ENCODE peak calls at places on chromosomes 1 and 21, in four cellular contexts. P, K, S and H are unnamed samples.

GRCh38 chr1:25754421-25755195 is 45.4 kb upstream of the SELENON start:
- DNase-seq in P (no peak), K (no peak), S (no peak), H (no peak)

GRCh38 chr1:7292714-7293419 is 478.2 kb upstream of the VAMP3 start:
- DNase-seq in P (no peak), K (no peak), S (no peak), H (no peak)

GRCh38 chr1:51506537-51506936 is 12.5 kb downstream of the EPS15 start:
- DNase-seq in P (peak), K (peak), S (no peak), H (no peak)

GRCh38 chr1:51313961-51314777 is 16.2 kb downstream of the TTC39A start:
- DNase-seq in P (peak), K (peak), S (no peak), H (no peak)

GRCh38 chr1:42940851-42941639 is 17.6 kb downstream of the SLC2A1 start:
- DNase-seq in P (peak), K (peak), S (peak), H (peak)

GRCh38 chr1:159177273-159177907 is 6.0 kb downstream of the CADM3 start:
- DNase-seq in P (peak), K (peak), S (peak), H (peak)

GRCh38 chr1:244813327-244813726 is 22.1 kb upstream of the COX20 start:
- DNase-seq in P (no peak), K (no peak), S (no peak), H (no peak)

GRCh38 chr1:53188099-53188498 is 8.5 kb upstream of the CPT2 start:
- DNase-seq in P (peak), K (no peak), S (no peak), H (no peak)

GRCh38 chr1:162943627-162944026 is 82.7 kb upstream of the CCDC190 start:
- DNase-seq in P (peak), K (no peak), S (no peak), H (no peak)

GRCh38 chr1:154629160-154630073 is 21.4 kb upstream of the ADAR start:
- DNase-seq in P (peak), K (peak), S (no peak), H (no peak)

GRCh38 chr21:45135868-45136267 is 61.5 kb downstream of the ADARB1 start:
- DNase-seq in P (no peak), K (peak), S (no peak), H (no peak)

GRCh38 chr21:29064850-29065481 is 8.5 kb downstream of the CCT8 start:
- DNase-seq in P (no peak), K (no peak), S (no peak), H (no peak)

GRCh38 chr1:221841291-221841982 is 99.5 kb upstream of the DUSP10 start:
- DNase-seq in P (no peak), K (peak), S (no peak), H (no peak)

GRCh38 chr1:210711825-210712224 is 383.1 kb downstream of the HHAT start:
- DNase-seq in P (no peak), K (no peak), S (no peak), H (peak)

GRCh38 chr1:43238991-43239469 is 30.8 kb upstream of the TMEM125 start:
- DNase-seq in P (no peak), K (no peak), S (no peak), H (no peak)

GRCh38 chr1:224203243-224204016 is 20.4 kb downstream of the DEGS1 start:
- DNase-seq in P (peak), K (peak), S (peak), H (peak)

GRCh38 chr1:3053366-3053980 is 15.5 kb upstream of the PRDM16 start:
- DNase-seq in P (no peak), K (no peak), S (peak), H (no peak)

GRCh38 chr21:39312112-39313041 is 1.1 kb downstream of the BRWD1 start:
- DNase-seq in P (peak), K (peak), S (peak), H (peak)
- H3K23ac ChIP-seq in P (no peak), K (no peak), S (no peak), H (no peak)

DNA sequence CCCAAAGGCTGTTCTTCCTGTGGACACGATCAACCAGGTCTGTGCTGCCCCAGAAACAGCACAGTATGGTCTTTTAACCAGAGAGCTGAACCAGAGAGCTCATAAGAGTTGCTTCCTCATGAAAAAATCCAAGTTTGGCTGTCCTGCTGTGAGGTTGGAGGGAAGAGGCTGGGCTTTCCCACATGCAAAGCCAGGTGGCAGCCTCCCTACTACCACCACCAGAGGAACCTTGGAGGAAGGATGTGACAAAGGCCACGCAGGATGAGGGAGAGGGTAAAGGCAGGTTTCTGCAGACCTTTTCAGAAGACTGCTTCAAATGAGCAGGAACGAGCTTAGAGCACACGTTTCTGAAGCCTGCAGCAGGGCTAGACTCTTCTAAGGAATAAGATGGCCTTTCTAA is 27.1 kb downstream of the FAM78B start:
- DNase-seq in P (no peak), K (no peak), S (peak), H (peak)
- H3K23ac ChIP-seq in P (no peak), K (no peak), S (no peak), H (no peak)

DNA sequence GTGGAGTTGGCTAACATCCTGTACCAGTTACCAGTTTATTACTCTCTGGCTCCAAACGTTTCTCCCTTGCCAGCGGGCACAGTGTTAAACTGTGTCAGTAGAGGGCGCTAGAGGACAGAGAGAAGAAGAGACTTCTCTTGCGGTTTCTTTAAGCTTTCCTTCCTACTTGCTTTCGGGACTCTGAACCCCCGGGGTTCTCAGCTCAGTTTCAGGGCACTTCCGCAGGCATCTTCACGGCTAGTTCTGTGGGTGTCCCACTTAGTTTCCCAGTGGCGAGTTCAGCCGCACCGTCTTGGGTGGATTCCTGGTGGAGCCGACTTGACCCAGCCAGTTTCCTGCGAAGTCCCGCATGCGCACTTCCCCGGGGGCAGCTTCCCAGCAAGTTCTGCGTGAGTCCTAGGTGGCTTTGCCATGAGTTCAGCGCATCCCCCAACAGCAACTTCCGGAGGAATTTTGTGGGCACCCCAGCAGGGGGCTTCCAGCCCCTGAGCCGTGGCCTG is 37.9 kb upstream of the BTG2 start:
- DNase-seq in P (peak), K (peak), S (peak), H (peak)
- H3K23ac ChIP-seq in P (peak), K (no peak), S (no peak), H (no peak)

DNA sequence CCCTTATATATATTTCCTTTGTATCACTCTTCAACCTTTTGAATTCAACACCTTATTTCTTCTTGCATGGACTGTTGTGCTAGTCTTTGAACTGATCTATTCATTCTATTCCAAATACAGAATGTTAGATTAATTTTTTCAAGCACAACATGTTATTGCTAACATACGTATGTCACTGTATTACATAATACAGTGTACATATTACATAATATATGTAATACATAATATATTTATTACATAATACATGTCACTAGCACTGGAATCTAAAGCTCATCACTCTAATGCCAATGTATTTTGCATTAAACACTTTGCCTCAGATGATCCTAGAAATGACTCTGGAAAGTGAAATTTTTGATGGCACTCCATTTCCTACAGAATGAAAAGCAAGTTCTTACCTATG is 59.8 kb downstream of the LRRC8D start:
- DNase-seq in P (no peak), K (no peak), S (no peak), H (no peak)
- H3K23ac ChIP-seq in P (no peak), K (no peak), S (no peak), H (no peak)

GRCh38 chr1:15212989-15213291 is 34.1 kb upstream of the FHAD1 start:
- DNase-seq in P (no peak), K (no peak), S (no peak), H (no peak)

GRCh38 chr1:15214507-15214906 is 32.5 kb upstream of the FHAD1 start:
- DNase-seq in P (peak), K (peak), S (no peak), H (no peak)

GRCh38 chr1:15213333-15213732 is 33.7 kb upstream of the FHAD1 start:
- DNase-seq in P (peak), K (peak), S (no peak), H (no peak)

GRCh38 chr1:15217654-15218053 is 29.4 kb upstream of the FHAD1 start:
- DNase-seq in P (no peak), K (no peak), S (no peak), H (no peak)

DNA sequence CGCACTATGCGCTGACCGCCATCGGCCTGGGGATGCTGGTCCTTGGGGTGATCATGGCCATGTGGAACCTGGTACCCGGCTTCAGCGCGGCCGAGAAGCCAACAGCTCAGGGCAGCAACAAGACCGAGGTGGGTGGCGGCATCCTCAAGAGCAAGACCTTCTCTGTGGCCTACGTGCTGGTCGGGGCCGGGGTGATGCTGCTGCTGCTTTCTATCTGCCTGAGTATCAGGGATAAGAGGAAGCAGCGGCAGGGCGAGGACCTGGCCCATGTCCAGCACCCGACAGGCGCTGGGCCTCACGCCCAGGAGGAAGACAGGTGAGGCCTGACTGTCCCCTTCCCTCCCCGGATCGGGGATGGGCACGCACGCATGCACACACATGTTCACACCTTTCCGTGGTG is 31.9 kb upstream of the FHAD1 start:
- DNase-seq in P (no peak), K (no peak), S (no peak), H (no peak)
- H3K23ac ChIP-seq in P (no peak), K (peak), S (no peak), H (no peak)

GRCh38 chr1:8329858-8330257 is 11.9 kb downstream of the SLC45A1 start:
- DNase-seq in P (no peak), K (no peak), S (no peak), H (no peak)
- H3K23ac ChIP-seq in P (no peak), K (no peak), S (no peak), H (no peak)